ENCODE peak calls at places on chromosomes 3 and 15, in six cellular contexts. One of them, this sample, is unnamed.
A peak's percentile ranks its signal among the peaks of the same experiment; 100 is the strongest.

GRCh38 chr3:61871646-61872045 is 310.3 kb downstream of the PTPRG start:
- DNase-seq in fibroblast of lung: no peak
- DNase-seq in endothelial cell of umbilical vein: no peak
- DNase-seq in HCT116: no peak
- DNase-seq in hepatocyte: no peak
- DNase-seq in neural progenitor cell: no peak
- DNase-seq in this sample: no peak

GRCh38 chr3:16290007-16290826 is 25.2 kb downstream of the OXNAD1 start:
- DNase-seq in fibroblast of lung: peak; percentile 74
- DNase-seq in endothelial cell of umbilical vein: peak; percentile 70
- DNase-seq in HCT116: peak; percentile 24
- DNase-seq in hepatocyte: peak; percentile 63
- DNase-seq in neural progenitor cell: peak; percentile 63
- DNase-seq in this sample: peak; percentile 30

GRCh38 chr3:180274536-180274935 is 237.8 kb upstream of the PEX5L start:
- DNase-seq in fibroblast of lung: no peak
- DNase-seq in endothelial cell of umbilical vein: no peak
- DNase-seq in HCT116: no peak
- DNase-seq in hepatocyte: no peak
- DNase-seq in neural progenitor cell: no peak
- DNase-seq in this sample: no peak

GRCh38 chr15:40357723-40358491 is at the start of gene DISP2:
- DNase-seq in fibroblast of lung: peak; percentile 67
- DNase-seq in endothelial cell of umbilical vein: peak; percentile 84
- DNase-seq in HCT116: peak; percentile 51
- DNase-seq in hepatocyte: peak; percentile 96
- DNase-seq in neural progenitor cell: peak; percentile 98
- DNase-seq in this sample: peak; percentile 100

GRCh38 chr3:44330444-44330843 is 8.1 kb upstream of the TCAIM start:
- DNase-seq in fibroblast of lung: no peak
- DNase-seq in endothelial cell of umbilical vein: no peak
- DNase-seq in HCT116: no peak
- DNase-seq in hepatocyte: no peak
- DNase-seq in neural progenitor cell: no peak
- DNase-seq in this sample: no peak

GRCh38 chr3:10848261-10848660 is 32.2 kb downstream of the SLC6A11 start:
- DNase-seq in fibroblast of lung: no peak
- DNase-seq in endothelial cell of umbilical vein: no peak
- DNase-seq in HCT116: no peak
- DNase-seq in hepatocyte: no peak
- DNase-seq in neural progenitor cell: no peak
- DNase-seq in this sample: no peak

GRCh38 chr3:105402287-105402801 is 35.6 kb downstream of the ALCAM start:
- DNase-seq in fibroblast of lung: no peak
- DNase-seq in endothelial cell of umbilical vein: no peak
- DNase-seq in HCT116: peak; percentile 86
- DNase-seq in hepatocyte: peak; percentile 8
- DNase-seq in neural progenitor cell: peak; percentile 12
- DNase-seq in this sample: no peak

GRCh38 chr3:46849686-46850467 is 13.4 kb downstream of the MYL3 start:
- DNase-seq in fibroblast of lung: no peak
- DNase-seq in endothelial cell of umbilical vein: no peak
- DNase-seq in HCT116: no peak
- DNase-seq in hepatocyte: no peak
- DNase-seq in neural progenitor cell: no peak
- DNase-seq in this sample: no peak

GRCh38 chr3:154970796-154971195 is 109.3 kb upstream of the MME start:
- DNase-seq in fibroblast of lung: peak; percentile 96
- DNase-seq in endothelial cell of umbilical vein: no peak
- DNase-seq in HCT116: no peak
- DNase-seq in hepatocyte: peak; percentile 11
- DNase-seq in neural progenitor cell: no peak
- DNase-seq in this sample: no peak

GRCh38 chr3:71251156-71251775 is 332.3 kb downstream of the FOXP1 start:
- DNase-seq in fibroblast of lung: peak; percentile 82
- DNase-seq in endothelial cell of umbilical vein: peak; percentile 59
- DNase-seq in HCT116: no peak
- DNase-seq in hepatocyte: no peak
- DNase-seq in neural progenitor cell: no peak
- DNase-seq in this sample: no peak

GRCh38 chr3:123298903-123299302 is 97.2 kb downstream of the SEC22A start:
- DNase-seq in fibroblast of lung: peak; percentile 3
- DNase-seq in endothelial cell of umbilical vein: no peak
- DNase-seq in HCT116: no peak
- DNase-seq in hepatocyte: no peak
- DNase-seq in neural progenitor cell: no peak
- DNase-seq in this sample: no peak

GRCh38 chr3:17639765-17640164 is 102.7 kb downstream of the TBC1D5 start:
- DNase-seq in fibroblast of lung: peak; percentile 90
- DNase-seq in endothelial cell of umbilical vein: no peak
- DNase-seq in HCT116: peak; percentile 69
- DNase-seq in hepatocyte: peak; percentile 45
- DNase-seq in neural progenitor cell: no peak
- DNase-seq in this sample: no peak

GRCh38 chr3:189233225-189233858 is 61.6 kb downstream of the TPRG1 start:
- DNase-seq in fibroblast of lung: peak; percentile 74
- DNase-seq in endothelial cell of umbilical vein: peak; percentile 27
- DNase-seq in HCT116: peak; percentile 70
- DNase-seq in hepatocyte: peak; percentile 81
- DNase-seq in neural progenitor cell: peak; percentile 75
- DNase-seq in this sample: peak; percentile 42

GRCh38 chr15:84722628-84723027 is 6.7 kb upstream of the SEC11A start:
- DNase-seq in fibroblast of lung: no peak
- DNase-seq in endothelial cell of umbilical vein: no peak
- DNase-seq in HCT116: no peak
- DNase-seq in hepatocyte: no peak
- DNase-seq in neural progenitor cell: no peak
- DNase-seq in this sample: no peak

GRCh38 chr15:31263751-31264533 is 62.7 kb upstream of the KLF13 start:
- DNase-seq in fibroblast of lung: no peak
- DNase-seq in endothelial cell of umbilical vein: peak; percentile 10
- DNase-seq in HCT116: no peak
- DNase-seq in hepatocyte: no peak
- DNase-seq in neural progenitor cell: peak; percentile 1
- DNase-seq in this sample: peak; percentile 63

GRCh38 chr3:66496731-66497130 is 4.1 kb downstream of the LRIG1 start:
- DNase-seq in fibroblast of lung: no peak
- DNase-seq in endothelial cell of umbilical vein: no peak
- DNase-seq in HCT116: no peak
- DNase-seq in hepatocyte: no peak
- DNase-seq in neural progenitor cell: no peak
- DNase-seq in this sample: no peak

GRCh38 chr3:66493464-66494099 is 7.2 kb downstream of the LRIG1 start:
- DNase-seq in fibroblast of lung: no peak
- DNase-seq in endothelial cell of umbilical vein: no peak
- DNase-seq in HCT116: no peak
- DNase-seq in hepatocyte: no peak
- DNase-seq in neural progenitor cell: no peak
- DNase-seq in this sample: no peak

GRCh38 chr3:66494964-66495581 is 5.7 kb downstream of the LRIG1 start:
- DNase-seq in fibroblast of lung: no peak
- DNase-seq in endothelial cell of umbilical vein: no peak
- DNase-seq in HCT116: no peak
- DNase-seq in hepatocyte: no peak
- DNase-seq in neural progenitor cell: peak; percentile 67
- DNase-seq in this sample: no peak

GRCh38 chr3:66497288-66497972 is 3.4 kb downstream of the LRIG1 start:
- DNase-seq in fibroblast of lung: no peak
- DNase-seq in endothelial cell of umbilical vein: no peak
- DNase-seq in HCT116: no peak
- DNase-seq in hepatocyte: no peak
- DNase-seq in neural progenitor cell: no peak
- DNase-seq in this sample: no peak

GRCh38 chr3:66495633-66496032 is 5.2 kb downstream of the LRIG1 start:
- DNase-seq in fibroblast of lung: no peak
- DNase-seq in endothelial cell of umbilical vein: no peak
- DNase-seq in HCT116: no peak
- DNase-seq in hepatocyte: no peak
- DNase-seq in neural progenitor cell: peak; percentile 91
- DNase-seq in this sample: no peak
- H4K20me1 ChIP-seq in fibroblast of lung: no peaks in the 10 kb centered on the region
- H4K20me1 ChIP-seq in endothelial cell of umbilical vein: no peaks in the 10 kb centered on the region
- H4K20me1 ChIP-seq in HCT116: no peaks in the 10 kb centered on the region
- H4K20me1 ChIP-seq in hepatocyte: peaks cover 5% of the 10 kb centered on the region
- H4K20me1 ChIP-seq in neural progenitor cell: peaks cover 99% of the 10 kb centered on the region
- H4K20me1 ChIP-seq in this sample: no peaks in the 10 kb centered on the region

GRCh38 chr3:48630407-48630806 is 4.9 kb downstream of the SLC26A6 start:
- DNase-seq in fibroblast of lung: no peak
- DNase-seq in endothelial cell of umbilical vein: no peak
- DNase-seq in HCT116: no peak
- DNase-seq in hepatocyte: no peak
- DNase-seq in neural progenitor cell: no peak
- DNase-seq in this sample: no peak

GRCh38 chr3:48633256-48633655 is 2.0 kb downstream of the SLC26A6 start:
- DNase-seq in fibroblast of lung: no peak
- DNase-seq in endothelial cell of umbilical vein: no peak
- DNase-seq in HCT116: no peak
- DNase-seq in hepatocyte: no peak
- DNase-seq in neural progenitor cell: no peak
- DNase-seq in this sample: no peak

GRCh38 chr3:48629894-48630293 is 5.4 kb downstream of the SLC26A6 start:
- DNase-seq in fibroblast of lung: no peak
- DNase-seq in endothelial cell of umbilical vein: no peak
- DNase-seq in HCT116: no peak
- DNase-seq in hepatocyte: no peak
- DNase-seq in neural progenitor cell: no peak
- DNase-seq in this sample: no peak

GRCh38 chr3:48630833-48631232 is 4.4 kb downstream of the SLC26A6 start:
- DNase-seq in fibroblast of lung: no peak
- DNase-seq in endothelial cell of umbilical vein: no peak
- DNase-seq in HCT116: no peak
- DNase-seq in hepatocyte: no peak
- DNase-seq in neural progenitor cell: no peak
- DNase-seq in this sample: no peak

DNA sequence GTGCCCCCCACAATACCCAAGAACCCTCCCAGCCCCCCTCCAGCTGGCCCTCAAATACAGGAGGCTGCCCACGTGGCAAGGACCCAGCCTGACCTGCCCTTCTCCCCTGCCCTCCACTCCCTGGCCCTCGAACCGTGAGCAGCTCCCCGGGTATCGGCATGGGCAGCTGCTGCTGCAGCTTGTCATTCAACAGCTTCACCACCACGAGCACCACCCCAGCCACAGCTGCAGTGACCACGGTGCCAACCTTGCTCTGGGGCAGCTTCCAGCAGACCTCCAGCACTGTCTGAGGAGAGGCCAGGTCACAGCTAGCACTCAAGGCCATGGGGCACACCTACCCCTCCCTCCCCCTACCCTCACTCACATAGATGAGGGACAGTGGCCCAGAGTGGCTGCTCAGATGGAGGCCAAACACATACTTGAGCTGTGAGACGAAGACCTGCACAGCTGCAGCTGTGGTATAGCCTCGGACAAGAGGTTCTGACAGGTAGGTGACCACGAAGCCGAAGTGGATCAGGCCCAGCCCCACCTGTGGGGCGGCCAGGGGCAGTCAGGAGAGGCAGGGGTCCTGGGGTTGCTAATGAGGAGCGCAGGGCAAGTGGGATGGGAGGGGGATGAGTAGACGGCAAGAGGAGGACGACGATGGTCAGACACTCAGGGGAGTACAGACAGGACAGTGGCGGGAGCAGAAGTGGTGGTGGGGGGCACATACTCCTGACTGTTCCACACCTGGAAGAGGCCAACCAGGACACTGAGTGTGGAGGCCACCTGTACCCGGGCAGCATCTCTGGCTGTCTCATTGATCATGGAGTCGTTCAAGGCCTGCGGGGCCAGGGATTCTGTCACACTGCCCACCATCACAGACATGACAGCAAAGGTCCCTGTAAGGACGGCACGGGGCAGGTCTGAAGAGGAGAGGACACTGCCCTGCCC is 3.5 kb downstream of the SLC26A6 start:
- DNase-seq in fibroblast of lung: no peak
- DNase-seq in endothelial cell of umbilical vein: no peak
- DNase-seq in HCT116: no peak
- DNase-seq in hepatocyte: no peak
- DNase-seq in neural progenitor cell: no peak
- DNase-seq in this sample: no peak
- H4K20me1 ChIP-seq in fibroblast of lung: no peaks in the 10 kb centered on the region
- H4K20me1 ChIP-seq in endothelial cell of umbilical vein: no peaks in the 10 kb centered on the region
- H4K20me1 ChIP-seq in HCT116: no peaks in the 10 kb centered on the region
- H4K20me1 ChIP-seq in hepatocyte: peaks cover 8% of the 10 kb centered on the region
- H4K20me1 ChIP-seq in neural progenitor cell: peaks cover 24% of the 10 kb centered on the region
- H4K20me1 ChIP-seq in this sample: peaks cover 14% of the 10 kb centered on the region

GRCh38 chr3:51393096-51393495 is 2.0 kb downstream of the RBM15B start:
- DNase-seq in fibroblast of lung: no peak
- DNase-seq in endothelial cell of umbilical vein: no peak
- DNase-seq in HCT116: no peak
- DNase-seq in hepatocyte: no peak
- DNase-seq in neural progenitor cell: no peak
- DNase-seq in this sample: no peak

GRCh38 chr3:51396401-51396800 is 5.3 kb downstream of the RBM15B start:
- DNase-seq in fibroblast of lung: no peak
- DNase-seq in endothelial cell of umbilical vein: no peak
- DNase-seq in HCT116: no peak
- DNase-seq in hepatocyte: no peak
- DNase-seq in neural progenitor cell: no peak
- DNase-seq in this sample: no peak

GRCh38 chr3:51393564-51393963 is 2.5 kb downstream of the RBM15B start:
- DNase-seq in fibroblast of lung: no peak
- DNase-seq in endothelial cell of umbilical vein: no peak
- DNase-seq in HCT116: no peak
- DNase-seq in hepatocyte: no peak
- DNase-seq in neural progenitor cell: no peak
- DNase-seq in this sample: no peak

GRCh38 chr3:51395493-51396213 is 4.6 kb downstream of the RBM15B start:
- DNase-seq in fibroblast of lung: no peak
- DNase-seq in endothelial cell of umbilical vein: no peak
- DNase-seq in HCT116: no peak
- DNase-seq in hepatocyte: no peak
- DNase-seq in neural progenitor cell: no peak
- DNase-seq in this sample: no peak

GRCh38 chr3:51394541-51394940 is 3.5 kb downstream of the RBM15B start:
- DNase-seq in fibroblast of lung: no peak
- DNase-seq in endothelial cell of umbilical vein: no peak
- DNase-seq in HCT116: no peak
- DNase-seq in hepatocyte: no peak
- DNase-seq in neural progenitor cell: no peak
- DNase-seq in this sample: no peak
- H4K20me1 ChIP-seq in fibroblast of lung: peaks cover 1% of the 10 kb centered on the region
- H4K20me1 ChIP-seq in endothelial cell of umbilical vein: no peaks in the 10 kb centered on the region
- H4K20me1 ChIP-seq in HCT116: no peaks in the 10 kb centered on the region
- H4K20me1 ChIP-seq in hepatocyte: peaks cover 45% of the 10 kb centered on the region
- H4K20me1 ChIP-seq in neural progenitor cell: peaks cover 56% of the 10 kb centered on the region
- H4K20me1 ChIP-seq in this sample: peaks cover 55% of the 10 kb centered on the region

DNA sequence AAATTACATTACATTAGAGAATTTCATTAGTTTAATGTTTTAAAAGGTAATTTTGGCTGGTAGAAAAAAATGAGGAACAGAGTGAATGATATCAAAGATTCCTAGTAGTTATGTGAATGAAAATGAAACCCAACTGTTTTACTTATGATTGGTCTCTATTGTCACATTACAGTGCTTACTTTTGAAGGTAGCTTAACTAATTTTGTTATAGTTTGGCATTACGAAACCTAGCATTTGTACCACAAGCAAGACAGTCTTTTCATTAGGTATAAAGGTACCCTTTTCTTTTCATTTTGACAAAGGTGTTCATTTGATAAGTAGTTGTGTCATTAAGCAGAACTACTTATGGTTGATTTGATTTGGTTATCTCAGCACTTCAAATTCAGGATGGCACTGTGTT is 6.9 kb downstream of the SELENOT start:
- DNase-seq in fibroblast of lung: no peak
- DNase-seq in endothelial cell of umbilical vein: no peak
- DNase-seq in HCT116: no peak
- DNase-seq in hepatocyte: no peak
- DNase-seq in neural progenitor cell: no peak
- DNase-seq in this sample: no peak
- H4K20me1 ChIP-seq in fibroblast of lung: peaks cover 4% of the 10 kb centered on the region
- H4K20me1 ChIP-seq in endothelial cell of umbilical vein: peaks cover 7% of the 10 kb centered on the region
- H4K20me1 ChIP-seq in HCT116: peaks cover 10% of the 10 kb centered on the region
- H4K20me1 ChIP-seq in hepatocyte: peaks cover 44% of the 10 kb centered on the region
- H4K20me1 ChIP-seq in neural progenitor cell: no peaks in the 10 kb centered on the region
- H4K20me1 ChIP-seq in this sample: peaks cover 32% of the 10 kb centered on the region